ENCODE peak calls at places on chromosomes 6 and 20, in five cellular contexts. H is mesendoderm, G is astrocyte of the spinal cord, V is AG10803, B is psoas muscle. L is an unnamed sample.

GRCh38 chr6:55212147-55212546 is 37.8 kb downstream of the HCRTR2 start:
- DNase-seq in H (no peak), G (peak; percentile 13), V (no peak), B (no peak), L (no peak)

GRCh38 chr6:30754631-30755030 is 10.3 kb upstream of the IER3 start:
- DNase-seq in H (no peak), G (no peak), V (peak; percentile 69), B (no peak), L (no peak)

GRCh38 chr6:117615981-117616961 is 14.0 kb upstream of the GOPC start:
- DNase-seq in H (peak; percentile 91), G (peak; percentile 85), V (peak; percentile 68), B (no peak), L (peak; percentile 49)

GRCh38 chr6:80095600-80095999 is 10.9 kb upstream of the BCKDHB start:
- DNase-seq in H (no peak), G (no peak), V (no peak), B (no peak), L (no peak)

GRCh38 chr6:156175433-156175832 is 601.7 kb upstream of the ARID1B start:
- DNase-seq in H (no peak), G (no peak), V (no peak), B (no peak), L (no peak)

GRCh38 chr6:20704325-20704724 is 170.1 kb downstream of the CDKAL1 start:
- DNase-seq in H (no peak), G (no peak), V (no peak), B (no peak), L (no peak)

GRCh38 chr6:151847064-151847463 is 39.6 kb downstream of the ESR1 start:
- DNase-seq in H (peak; percentile 70), G (peak; percentile 54), V (peak; percentile 39), B (no peak), L (peak; percentile 60)

GRCh38 chr6:131807644-131808459 is at the start of gene ENPP1:
- DNase-seq in H (peak; percentile 80), G (peak; percentile 63), V (peak; percentile 80), B (peak; percentile 90), L (peak; percentile 53)

GRCh38 chr6:2876210-2877056 is 26.7 kb downstream of the SERPINB9 start:
- DNase-seq in H (peak; percentile 91), G (peak; percentile 92), V (peak; percentile 87), B (peak; percentile 83), L (peak; percentile 95)

GRCh38 chr6:1767481-1768246 is 157.9 kb downstream of the FOXC1 start:
- DNase-seq in H (peak; percentile 59), G (no peak), V (peak; percentile 85), B (peak; percentile 69), L (peak; percentile 40)

GRCh38 chr6:157994126-157994795 is 12.6 kb downstream of the SYNJ2 start:
- DNase-seq in H (no peak), G (no peak), V (no peak), B (no peak), L (no peak)

DNA sequence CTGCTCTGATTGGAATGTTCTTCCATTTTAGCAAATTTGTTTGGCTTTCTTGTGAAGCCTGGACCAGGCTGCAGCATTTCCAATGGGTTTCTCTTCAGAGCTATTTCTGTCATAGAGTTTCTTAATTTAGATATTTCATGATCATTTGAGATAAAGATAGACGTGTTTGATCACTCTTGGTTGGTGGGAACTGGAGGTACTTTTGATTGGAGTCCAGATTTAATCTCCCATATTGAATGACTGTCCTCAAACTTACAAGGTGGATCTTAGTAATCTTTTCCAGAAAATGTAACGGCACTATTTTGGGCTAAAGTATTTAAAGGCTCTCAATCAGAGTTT is 29.2 kb downstream of the RNF144B start:
- DNase-seq in H (no peak), G (no peak), V (no peak), B (no peak), L (no peak)
- H3K4me3 ChIP-seq in H (no peak overlapping the region), G (no peak overlapping the region), V (no peak overlapping the region), B (peak overlapping the region; percentile 9), L (no peak overlapping the region)

GRCh38 chr6:101125380-101125971 is 244.3 kb upstream of the ASCC3 start:
- DNase-seq in H (no peak), G (no peak), V (no peak), B (no peak), L (no peak)
- H3K4me3 ChIP-seq in H (no peak overlapping the region), G (no peak overlapping the region), V (no peak overlapping the region), B (no peak overlapping the region), L (no peak overlapping the region)

DNA sequence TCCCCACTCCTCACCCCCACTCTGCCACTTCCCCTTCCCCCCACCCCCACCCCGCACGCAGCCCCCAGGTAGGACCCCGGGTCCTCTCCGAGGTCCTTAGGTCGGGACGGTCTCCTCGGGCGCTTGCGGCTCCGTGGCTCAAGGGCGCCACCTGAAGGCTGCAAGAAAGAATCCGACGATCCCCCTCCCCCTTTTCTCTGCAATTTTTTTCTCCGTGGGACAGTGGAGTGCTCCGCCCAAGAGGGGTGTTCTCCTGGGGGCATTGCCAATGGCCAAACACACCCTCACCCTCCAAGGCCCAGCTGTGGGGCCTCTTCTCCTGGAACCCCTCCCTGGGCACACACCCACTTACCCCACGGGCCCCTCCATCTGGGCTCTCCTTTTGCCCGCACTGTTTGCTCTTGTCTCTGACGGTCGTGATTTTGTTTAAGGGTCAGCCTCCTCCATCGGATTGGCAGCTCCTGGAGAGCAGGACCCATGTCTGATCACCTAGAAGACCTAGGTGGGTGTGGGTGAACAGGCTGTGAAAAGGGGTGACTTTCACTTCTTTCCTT is 1.1 kb upstream of the TMEM74B start:
- DNase-seq in H (peak; percentile 82), G (peak; percentile 7), V (peak; percentile 23), B (no peak), L (peak; percentile 52)
- H3K4me3 ChIP-seq in H (no peak overlapping the region), G (no peak overlapping the region), V (no peak overlapping the region), B (peak overlapping the region; percentile 68), L (peak overlapping the region; percentile 50)

GRCh38 chr6:57262491-57262890 is 40.4 kb upstream of the RAB23 start:
- DNase-seq in H (no peak), G (no peak), V (peak; percentile 80), B (peak; percentile 87), L (peak; percentile 73)

GRCh38 chr6:57267586-57268293 is 45.6 kb upstream of the RAB23 start:
- DNase-seq in H (peak; percentile 79), G (peak; percentile 99), V (peak; percentile 99), B (no peak), L (peak; percentile 99)

GRCh38 chr6:57268294-57268640 is 46.2 kb upstream of the RAB23 start:
- DNase-seq in H (no peak), G (no peak), V (no peak), B (no peak), L (no peak)

GRCh38 chr6:57262901-57263694 is 41.0 kb upstream of the RAB23 start:
- DNase-seq in H (no peak), G (peak; percentile 98), V (peak; percentile 95), B (no peak), L (peak; percentile 87)

DNA sequence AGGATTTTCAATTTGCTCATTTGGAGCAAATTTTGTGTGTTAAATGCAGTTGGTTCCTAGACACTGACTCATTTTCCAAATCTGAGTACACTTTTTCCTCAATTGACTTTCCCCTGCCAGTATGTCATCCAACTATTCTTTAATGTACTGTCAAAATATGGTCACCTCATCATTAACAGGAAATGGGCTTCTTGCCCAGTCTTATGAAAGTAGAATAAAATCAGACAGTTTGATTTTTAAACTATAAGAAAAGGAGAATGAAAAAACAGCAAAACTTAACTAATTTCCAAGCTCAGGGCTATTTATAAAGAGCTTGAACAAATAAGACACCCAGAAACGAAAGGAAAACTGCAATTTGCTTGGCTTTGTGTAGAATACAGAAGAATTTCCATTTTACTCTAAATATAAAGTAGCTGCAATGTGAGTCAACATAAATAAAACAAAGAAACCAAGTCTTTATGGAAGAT is 43.7 kb upstream of the RAB23 start:
- DNase-seq in H (no peak), G (peak; percentile 81), V (peak; percentile 64), B (no peak), L (peak; percentile 58)
- H3K4me3 ChIP-seq in H (no peak overlapping the region), G (no peak overlapping the region), V (no peak overlapping the region), B (no peak overlapping the region), L (no peak overlapping the region)

GRCh38 chr20:32964575-32964974 is 39.7 kb downstream of the SUN5 start:
- DNase-seq in H (no peak), G (no peak), V (no peak), B (no peak), L (no peak)

GRCh38 chr20:32966382-32966781 is 37.9 kb downstream of the SUN5 start:
- DNase-seq in H (no peak), G (no peak), V (no peak), B (no peak), L (no peak)

GRCh38 chr20:32963176-32963575 is 41.1 kb downstream of the SUN5 start:
- DNase-seq in H (no peak), G (no peak), V (no peak), B (no peak), L (no peak)

GRCh38 chr20:32965581-32966373 is 38.5 kb downstream of the SUN5 start:
- DNase-seq in H (no peak), G (no peak), V (no peak), B (no peak), L (no peak)

GRCh38 chr20:32965115-32965514 is 39.1 kb downstream of the SUN5 start:
- DNase-seq in H (no peak), G (no peak), V (no peak), B (no peak), L (no peak)
- H3K4me3 ChIP-seq in H (no peak overlapping the region), G (no peak overlapping the region), V (no peak overlapping the region), B (no peak overlapping the region), L (no peak overlapping the region)

L was measured in fibroblast of villous mesenchyme.